ENCODE peak calls at places on chromosome 16, in nine cellular contexts. Z, A, S, H, V, W, Q, L and N are unnamed samples.

GRCh38 chr16:71567931-71568330 is 9.0 kb downstream of the TAT start:
- DNase-seq in Z (no peak), A (no peak), S (no peak), H (no peak), V (no peak), W (no peak), Q (no peak), L (no peak), N (no peak)

GRCh38 chr16:78709137-78709871 is 609.9 kb downstream of the WWOX start:
- DNase-seq in Z (no peak), A (no peak), S (no peak), H (no peak), V (no peak), W (peak; percentile 76), Q (no peak), L (no peak), N (no peak)

GRCh38 chr16:50478773-50479149 is 69.4 kb upstream of the NKD1 start:
- DNase-seq in Z (peak; percentile 32), A (no peak), S (peak; percentile 21), H (no peak), V (no peak), W (no peak), Q (no peak), L (no peak), N (no peak)

GRCh38 chr16:68592466-68593337 is 52.4 kb upstream of the CDH3 start:
- DNase-seq in Z (no peak), A (no peak), S (no peak), H (no peak), V (no peak), W (no peak), Q (no peak), L (no peak), N (no peak)

GRCh38 chr16:2152695-2153506 is 2.7 kb upstream of the TRAF7 start:
- DNase-seq in Z (peak; percentile 58), A (no peak), S (peak; percentile 51), H (no peak), V (peak; percentile 79), W (peak; percentile 67), Q (peak; percentile 73), L (no peak), N (no peak)

GRCh38 chr16:55297910-55298175 is 26.2 kb upstream of the IRX6 start:
- DNase-seq in Z (no peak), A (no peak), S (no peak), H (no peak), V (no peak), W (no peak), Q (peak; percentile 61), L (no peak), N (no peak)

GRCh38 chr16:67803894-67804293 is 2.5 kb downstream of the RANBP10 start:
- DNase-seq in Z (no peak), A (no peak), S (no peak), H (no peak), V (no peak), W (no peak), Q (no peak), L (no peak), N (no peak)

GRCh38 chr16:61595605-61596004 is 440.6 kb downstream of the CDH8 start:
- DNase-seq in Z (no peak), A (no peak), S (no peak), H (no peak), V (no peak), W (no peak), Q (no peak), L (no peak), N (no peak)

GRCh38 chr16:13113786-13114185 is 212.4 kb downstream of the SHISA9 start:
- DNase-seq in Z (no peak), A (no peak), S (no peak), H (no peak), V (no peak), W (no peak), Q (no peak), L (no peak), N (no peak)

GRCh38 chr16:66487580-66488235 is 60.6 kb downstream of the BEAN1 start:
- DNase-seq in Z (no peak), A (no peak), S (no peak), H (no peak), V (no peak), W (no peak), Q (no peak), L (peak; percentile 19), N (no peak)

GRCh38 chr16:48284772-48285409 is 37.6 kb upstream of the ABCC11 start:
- DNase-seq in Z (no peak), A (no peak), S (no peak), H (no peak), V (no peak), W (no peak), Q (no peak), L (no peak), N (no peak)

GRCh38 chr16:17369441-17369951 is 101.3 kb downstream of the XYLT1 start:
- DNase-seq in Z (peak; percentile 64), A (peak; percentile 66), S (peak; percentile 71), H (peak; percentile 72), V (peak; percentile 85), W (no peak), Q (no peak), L (no peak), N (peak; percentile 36)

GRCh38 chr16:57507414-57508083 is 21.3 kb upstream of the DOK4 start:
- DNase-seq in Z (no peak), A (peak; percentile 17), S (no peak), H (no peak), V (peak; percentile 28), W (no peak), Q (no peak), L (no peak), N (no peak)

GRCh38 chr16:51849715-51850114 is 697.2 kb downstream of the TOX3 start:
- DNase-seq in Z (no peak), A (no peak), S (no peak), H (no peak), V (no peak), W (peak; percentile 51), Q (no peak), L (no peak), N (no peak)

GRCh38 chr16:82083710-82084353 is 48.8 kb downstream of the HSD17B2 start:
- DNase-seq in Z (no peak), A (no peak), S (no peak), H (no peak), V (no peak), W (no peak), Q (no peak), L (no peak), N (no peak)

GRCh38 chr16:15990902-15991301 is 41.5 kb downstream of the ABCC1 start:
- DNase-seq in Z (no peak), A (peak; percentile 27), S (no peak), H (no peak), V (no peak), W (no peak), Q (no peak), L (no peak), N (no peak)
- H3K4me1 ChIP-seq in Z (no peaks in the 10 kb centered on the region), A (peaks cover 51% of the 10 kb centered on the region), S (no peaks in the 10 kb centered on the region), H (peaks cover 43% of the 10 kb centered on the region), V (peaks cover 6% of the 10 kb centered on the region), W (no peaks in the 10 kb centered on the region), Q (peaks cover 12% of the 10 kb centered on the region), L (no peaks in the 10 kb centered on the region), N (peaks cover 34% of the 10 kb centered on the region)

DNA sequence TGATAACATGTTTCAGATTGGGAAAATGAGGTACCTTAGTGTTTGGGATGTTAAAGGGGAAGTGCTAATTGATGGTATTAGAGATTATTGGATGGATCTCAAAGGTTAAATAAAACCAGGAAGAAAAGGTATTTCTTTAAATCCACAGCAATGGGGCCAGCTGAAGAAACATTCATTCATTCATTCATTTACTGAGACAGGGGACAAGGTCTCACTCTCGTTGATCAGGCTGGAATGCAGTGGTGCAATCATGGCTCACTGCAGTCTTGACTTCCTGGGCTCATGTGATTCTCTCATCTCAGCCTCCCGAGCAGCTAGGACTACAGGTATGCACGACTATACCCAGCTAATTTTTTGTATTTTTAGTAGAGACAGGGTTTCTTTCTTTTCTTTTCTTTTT is 19.8 kb downstream of the EARS2 start:
- DNase-seq in Z (no peak), A (no peak), S (no peak), H (no peak), V (no peak), W (no peak), Q (no peak), L (no peak), N (no peak)
- H3K36me3 ChIP-seq in Z (no peaks in the 10 kb centered on the region), A (peaks cover 89% of the 10 kb centered on the region), S (no peaks in the 10 kb centered on the region), H (peaks cover 73% of the 10 kb centered on the region), V (peaks cover 24% of the 10 kb centered on the region), W (peaks cover 61% of the 10 kb centered on the region), Q (peaks cover 86% of the 10 kb centered on the region), L (no peaks in the 10 kb centered on the region), N (no peaks in the 10 kb centered on the region)

GRCh38 chr16:88633684-88634140 is 4.7 kb upstream of the IL17C start:
- DNase-seq in Z (peak; percentile 64), A (no peak), S (peak; percentile 60), H (peak; percentile 80), V (peak; percentile 80), W (peak; percentile 90), Q (no peak), L (no peak), N (no peak)
- H3K4me1 ChIP-seq in Z (peaks cover 4% of the 10 kb centered on the region), A (no peaks in the 10 kb centered on the region), S (peaks cover 8% of the 10 kb centered on the region), H (peaks cover 15% of the 10 kb centered on the region), V (peaks cover 3% of the 10 kb centered on the region), W (no peaks in the 10 kb centered on the region), Q (no peaks in the 10 kb centered on the region), L (no peaks in the 10 kb centered on the region), N (peaks cover 23% of the 10 kb centered on the region)

GRCh38 chr16:27769561-27770222 is 219.7 kb downstream of the KATNIP start:
- DNase-seq in Z (no peak), A (peak; percentile 37), S (no peak), H (peak; percentile 53), V (peak; percentile 59), W (no peak), Q (no peak), L (no peak), N (no peak)

GRCh38 chr16:27770271-27771196 is 220.6 kb downstream of the KATNIP start:
- DNase-seq in Z (no peak), A (peak; percentile 32), S (no peak), H (no peak), V (peak; percentile 49), W (no peak), Q (no peak), L (no peak), N (no peak)

GRCh38 chr16:27772093-27772820 is 222.3 kb downstream of the KATNIP start:
- DNase-seq in Z (no peak), A (no peak), S (no peak), H (no peak), V (peak; percentile 26), W (no peak), Q (no peak), L (no peak), N (no peak)

GRCh38 chr16:27773344-27773743 is 223.4 kb downstream of the KATNIP start:
- DNase-seq in Z (no peak), A (no peak), S (no peak), H (no peak), V (no peak), W (no peak), Q (no peak), L (no peak), N (no peak)

DNA sequence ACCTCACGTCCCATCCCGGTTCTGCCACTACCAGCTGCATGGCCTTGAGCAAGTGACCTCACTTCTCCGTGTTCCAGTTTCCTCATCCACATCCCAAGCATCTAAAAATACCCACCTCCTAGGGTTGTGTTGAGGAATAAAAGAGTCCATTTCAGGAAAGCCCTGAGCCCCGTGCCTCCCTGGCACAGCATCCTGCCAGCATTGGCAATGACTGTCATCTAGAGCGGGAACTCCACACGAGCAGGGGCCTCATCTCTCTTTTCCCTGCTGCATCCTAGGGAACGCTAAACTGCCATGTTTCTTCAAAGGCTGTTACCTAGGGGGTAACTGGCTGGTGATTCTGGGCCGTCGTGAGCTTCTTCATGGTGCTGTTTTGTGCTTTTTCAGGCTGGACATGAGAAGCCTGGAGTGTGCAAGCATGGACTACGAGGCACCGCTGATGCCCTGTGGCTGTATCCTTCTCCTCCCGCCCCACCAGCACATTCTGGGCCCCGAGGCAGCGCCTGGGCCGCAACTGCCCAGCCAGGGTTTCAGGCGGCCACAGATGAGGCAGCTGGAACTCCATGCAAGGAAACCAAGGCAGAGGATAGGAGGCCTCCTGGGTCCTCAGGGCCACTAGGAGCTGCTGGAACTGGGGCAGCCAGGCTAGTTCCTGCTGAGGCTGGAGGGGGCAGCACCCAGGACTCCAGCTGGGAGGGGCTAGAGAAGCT is 221.4 kb downstream of the KATNIP start:
- DNase-seq in Z (no peak), A (peak; percentile 41), S (no peak), H (no peak), V (peak; percentile 29), W (no peak), Q (no peak), L (no peak), N (no peak)
- H3K36me3 ChIP-seq in Z (no peaks in the 10 kb centered on the region), A (peaks cover 6% of the 10 kb centered on the region), S (no peaks in the 10 kb centered on the region), H (peaks cover 39% of the 10 kb centered on the region), V (peaks cover 16% of the 10 kb centered on the region), W (peaks cover 25% of the 10 kb centered on the region), Q (no peaks in the 10 kb centered on the region), L (no peaks in the 10 kb centered on the region), N (peaks cover 3% of the 10 kb centered on the region)